ENCODE peak calls at places on chromosomes 5 and 9, in seven cellular contexts. R is transverse colon, O is A549, X is ovary, J is suprapubic skin, E is HepG2, G is tibial nerve. V is an unnamed sample.

GRCh38 chr5:95963650-95964410 is 2.2 kb upstream of the ELL2 start:
- DNase-seq in R (no peak), G (no peak), X (no peak), J (no peak), O (no peak), E (no peak), V (no peak)

GRCh38 chr9:118643118-118643517 is 726.1 kb downstream of the BRINP1 start:
- DNase-seq in X (no peak), G (no peak), E (no peak), O (peak; percentile 28), R (no peak), J (no peak), V (peak; percentile 86)

GRCh38 chr5:15374886-15375285 is 125.1 kb upstream of the FBXL7 start:
- DNase-seq in R (no peak), O (no peak), X (no peak), E (no peak), G (no peak), J (no peak), V (no peak)

GRCh38 chr5:150322202-150322601 is 19.5 kb upstream of the ARSI start:
- DNase-seq in R (no peak), G (no peak), O (no peak), E (no peak), J (no peak), X (no peak), V (no peak)

GRCh38 chr9:134275379-134275778 is 50.9 kb upstream of the RXRA start:
- DNase-seq in O (no peak), X (no peak), R (no peak), G (no peak), E (no peak), J (no peak), V (no peak)

GRCh38 chr9:16348531-16348930 is 521.9 kb downstream of the BNC2 start:
- DNase-seq in O (no peak), E (no peak), R (no peak), X (no peak), G (no peak), J (no peak), V (no peak)

GRCh38 chr5:4514067-4514648 is 626.0 kb upstream of the ADAMTS16 start:
- DNase-seq in E (no peak), R (no peak), O (no peak), J (no peak), X (no peak), G (no peak), V (no peak)

GRCh38 chr9:36120705-36121104 is 15.8 kb upstream of the GLIPR2 start:
- DNase-seq in E (no peak), X (no peak), J (no peak), G (no peak), R (no peak), O (no peak), V (no peak)

GRCh38 chr5:82019342-82020138 is 47.7 kb downstream of the ATG10 start:
- DNase-seq in O (no peak), X (no peak), E (peak; percentile 50), J (no peak), G (no peak), R (no peak), V (no peak)

GRCh38 chr9:95085036-95085770 is 232.3 kb downstream of the FANCC start:
- DNase-seq in R (no peak), E (no peak), X (no peak), G (no peak), J (peak; percentile 49), O (no peak), V (peak; percentile 17)

GRCh38 chr5:133552925-133553525 is 59.3 kb downstream of the FSTL4 start:
- DNase-seq in X (no peak), E (peak; percentile 25), O (peak; percentile 62), R (peak; percentile 52), J (no peak), G (peak; percentile 18), V (peak; percentile 48)

GRCh38 chr5:67163231-67163756 is 33.3 kb downstream of the CD180 start:
- DNase-seq in G (no peak), X (peak; percentile 17), J (peak; percentile 65), E (no peak), R (no peak), O (no peak), V (peak; percentile 76)

GRCh38 chr5:135337064-135337463 is 62.0 kb downstream of the MACROH2A1 start:
- DNase-seq in R (no peak), J (no peak), E (no peak), O (no peak), G (no peak), X (no peak), V (no peak)

GRCh38 chr5:149635394-149635793 is 54.1 kb downstream of the ARHGEF37 start:
- DNase-seq in E (no peak), R (no peak), X (no peak), O (no peak), G (no peak), J (peak; percentile 7), V (no peak)

GRCh38 chr5:1130218-1130946 is 18.5 kb upstream of the SLC12A7 start:
- DNase-seq in E (no peak), G (no peak), X (no peak), R (peak; percentile 86), O (no peak), J (no peak), V (peak; percentile 73)

GRCh38 chr5:108258001-108258400 is 123.9 kb downstream of the FBXL17 start:
- DNase-seq in J (no peak), G (no peak), R (no peak), E (no peak), O (no peak), X (no peak), V (no peak)

GRCh38 chr5:116032094-116032517 is at the start of gene ARL14EPL:
- DNase-seq in X (peak; percentile 40), G (peak; percentile 17), R (no peak), J (no peak), E (peak; percentile 47), O (peak; percentile 51), V (no peak)

GRCh38 chr5:52725781-52726180 is 61.9 kb upstream of the ITGA1 start:
- DNase-seq in R (peak; percentile 29), E (no peak), G (peak; percentile 15), O (no peak), J (no peak), X (no peak), V (peak; percentile 23)
- H3K27ac ChIP-seq in R (peak overlapping the region; percentile 68), E (no peak overlapping the region), G (peak overlapping the region; percentile 39), O (no peak overlapping the region), J (no peak overlapping the region), X (no peak overlapping the region), V (peak overlapping the region; percentile 74)

GRCh38 chr5:31854625-31855526 is 215.9 kb downstream of the PDZD2 start:
- DNase-seq in G (peak; percentile 46), X (peak; percentile 59), E (no peak), R (no peak), J (peak; percentile 68), O (peak; percentile 42), V (peak; percentile 73)
- TF ChIP-seq CTCF in G (peak; percentile 40), X (no peak), E (no peak), R (no peak), J (no peak), O (peak; percentile 45), V (no peak)

DNA sequence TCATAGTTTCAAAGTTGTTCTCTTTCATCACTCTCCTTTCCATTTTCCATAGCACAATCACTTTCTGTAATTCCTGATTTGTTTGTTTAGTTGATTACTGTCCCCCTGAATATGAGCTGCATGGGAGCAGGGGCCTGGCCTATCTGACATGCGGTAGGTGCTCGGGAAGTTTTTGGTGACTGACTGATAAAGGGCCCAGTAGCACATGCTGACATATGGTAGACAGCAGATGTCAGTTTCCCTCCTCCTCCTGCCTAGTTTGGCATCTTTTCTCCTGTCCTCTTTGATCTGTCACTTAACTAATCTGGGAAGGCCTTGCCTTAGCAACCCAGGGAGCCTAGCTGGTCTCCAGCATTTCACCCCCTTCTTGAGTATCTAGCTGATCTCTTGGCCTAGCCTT is 14.4 kb downstream of the GALNT12 start:
- DNase-seq in X (no peak), R (no peak), E (no peak), O (no peak), G (no peak), J (no peak), V (no peak)
- TF ChIP-seq EP300 in X (no peak), R (no peak), E (no peak), O (no peak), G (no peak), J (no peak), V (no peak)

GRCh38 chr9:129491486-129491855 is 129.4 kb downstream of the C9orf50 start:
- DNase-seq in J (peak; percentile 86), E (no peak), X (peak; percentile 62), R (peak; percentile 56), G (no peak), O (no peak), V (peak; percentile 90)
- H3K27ac ChIP-seq in J (peak overlapping the region; percentile 98), E (peak overlapping the region; percentile 91), X (peak overlapping the region; percentile 100), R (peak overlapping the region; percentile 97), G (peak overlapping the region; percentile 100), O (peak overlapping the region; percentile 100), V (peak overlapping the region; percentile 98)

GRCh38 chr5:61623401-61624069 is 291.5 kb downstream of the ZSWIM6 start:
- DNase-seq in O (peak; percentile 54), G (no peak), X (no peak), J (no peak), E (peak; percentile 5), R (no peak), V (no peak)
- TF ChIP-seq CTCF in O (peak; percentile 42), G (no peak), X (no peak), J (no peak), E (no peak), R (peak; percentile 20), V (no peak)

GRCh38 chr9:104544644-104545043 is 8.0 kb upstream of the OR13C3 start:
- DNase-seq in G (no peak), E (no peak), O (no peak), X (no peak), J (no peak), R (no peak), V (no peak)
- TF ChIP-seq EP300 in G (no peak), E (no peak), O (no peak), X (no peak), J (no peak), R (no peak), V (no peak)